ENCODE peak calls at places on chromosomes 12 and 14, in nine cellular contexts. M is K562; U is NCI-H1694 treated with DMSO at 0.1 percent for 48 hours; C is fibroblast of the aortic adventitia; B is activated CD4-positive, alpha-beta T cell treated with anti-CD3 and anti-CD28 coated beads, Interleukin-2, amount 50 U/mL, for 48 hours; R is naive thymus-derived CD4-positive, alpha-beta T cell; P is NCI-H82; N is T-helper 9 cell; D is A549. S is an unnamed sample.

GRCh38 chr12:7588703-7589329 is 76.9 kb downstream of the APOBEC1 start:
- DNase-seq in D (peak; percentile 80), M (peak; percentile 35), R (peak; percentile 51), P (peak; percentile 50), N (peak; percentile 27), C (peak; percentile 70), B (peak; percentile 56), U (peak; percentile 33), S (peak; percentile 89)

GRCh38 chr14:30620178-30620577 is 1.9 kb upstream of the SCFD1 start:
- DNase-seq in B (no peak), D (peak; percentile 7), M (no peak), P (no peak), U (no peak), N (no peak), C (peak; percentile 43), R (no peak), S (peak; percentile 28)

GRCh38 chr12:22740656-22741350 is 115.8 kb downstream of the ETNK1 start:
- DNase-seq in P (no peak), C (no peak), D (no peak), N (no peak), U (no peak), R (no peak), M (no peak), B (no peak), S (no peak)

GRCh38 chr14:32087173-32087861 is 10.2 kb downstream of the ARHGAP5 start:
- DNase-seq in D (peak; percentile 78), N (no peak), M (no peak), P (peak; percentile 5), B (no peak), C (peak; percentile 33), U (no peak), R (no peak), S (peak; percentile 10)

GRCh38 chr12:64400041-64400440 is 4.2 kb upstream of the XPOT start:
- DNase-seq in D (peak; percentile 40), C (peak; percentile 70), B (peak; percentile 39), M (no peak), P (no peak), R (no peak), U (no peak), N (peak; percentile 26), S (peak; percentile 70)

GRCh38 chr12:67795235-67795634 is 146.7 kb downstream of the DYRK2 start:
- DNase-seq in R (no peak), C (no peak), B (no peak), N (no peak), D (no peak), M (no peak), P (no peak), U (no peak), S (peak; percentile 9)

GRCh38 chr12:64696065-64696741 is 63.0 kb downstream of the GNS start:
- DNase-seq in U (peak; percentile 31), M (no peak), D (peak; percentile 53), P (peak; percentile 34), N (no peak), C (peak; percentile 74), B (no peak), R (no peak), S (peak; percentile 51)

GRCh38 chr14:74846168-74846567 is 29.8 kb downstream of the PROX2 start:
- DNase-seq in P (peak; percentile 49), R (no peak), C (peak; percentile 92), M (no peak), N (no peak), D (no peak), U (no peak), B (no peak), S (no peak)

GRCh38 chr12:51865470-51865745 is 16.9 kb upstream of the FIGNL2 start:
- DNase-seq in B (no peak), D (no peak), P (no peak), C (no peak), N (no peak), U (no peak), R (no peak), M (no peak), S (no peak)

GRCh38 chr12:52865090-52865944 is 16.5 kb upstream of the KRT78 start:
- DNase-seq in C (peak; percentile 76), U (peak; percentile 56), D (peak; percentile 92), R (no peak), B (peak; percentile 49), M (peak; percentile 75), P (peak; percentile 86), N (peak; percentile 4), S (peak; percentile 86)

GRCh38 chr14:101632520-101632919 is 71.2 kb downstream of the DIO3 start:
- DNase-seq in D (no peak), P (no peak), B (no peak), U (no peak), C (no peak), R (no peak), N (no peak), M (no peak), S (no peak)

GRCh38 chr12:120774169-120774916 is 48.7 kb downstream of the ACADS start:
- DNase-seq in R (no peak), C (no peak), U (no peak), D (no peak), P (peak; percentile 17), N (no peak), M (no peak), B (no peak), S (no peak)

GRCh38 chr14:52338282-52338681 is 24.2 kb downstream of the PTGER2 start:
- DNase-seq in P (peak; percentile 77), D (peak; percentile 65), U (peak; percentile 6), M (no peak), B (no peak), C (peak; percentile 53), R (no peak), N (no peak), S (no peak)

GRCh38 chr12:76083761-76084276 is 666 bp downstream of the NAP1L1 start:
- DNase-seq in P (peak; percentile 92), M (peak; percentile 83), N (peak; percentile 77), C (peak; percentile 58), U (peak; percentile 13), B (peak; percentile 82), R (peak; percentile 73), D (peak; percentile 73), S (peak; percentile 66)

GRCh38 chr12:91722072-91722471 is 423.6 kb downstream of the BTG1 start:
- DNase-seq in U (no peak), C (no peak), D (no peak), B (peak; percentile 24), R (no peak), N (no peak), P (no peak), M (no peak), S (no peak)

GRCh38 chr12:63400746-63401145 is 249.7 kb upstream of the AVPR1A start:
- DNase-seq in P (no peak), U (no peak), M (no peak), N (no peak), B (no peak), R (no peak), C (peak; percentile 35), D (peak; percentile 56), S (no peak)

GRCh38 chr12:109582636-109583035 is 9.0 kb downstream of the MVK start:
- DNase-seq in N (no peak), C (no peak), B (no peak), R (no peak), U (no peak), P (peak; percentile 46), D (peak; percentile 23), M (no peak), S (no peak)

GRCh38 chr14:69054030-69054429 is 74.9 kb upstream of the ACTN1 start:
- DNase-seq in C (no peak), P (no peak), D (no peak), N (no peak), M (no peak), R (no peak), U (peak; percentile 17), B (no peak), S (no peak)

GRCh38 chr14:105664691-105665090 is 138.3 kb downstream of the TMEM121 start:
- DNase-seq in P (no peak), C (no peak), N (no peak), U (no peak), R (no peak), B (no peak), M (no peak), D (no peak), S (no peak)

GRCh38 chr14:99747582-99748330 is 45.5 kb upstream of the EML1 start:
- DNase-seq in B (no peak), D (no peak), C (no peak), U (no peak), M (no peak), R (no peak), P (no peak), N (no peak), S (no peak)

GRCh38 chr14:97771340-97772045 is 974.3 kb downstream of the VRK1 start:
- DNase-seq in N (no peak), C (peak; percentile 35), B (no peak), P (no peak), M (no peak), R (no peak), D (no peak), U (no peak), S (no peak)

GRCh38 chr12:101696477-101697196 is 803 bp upstream of the CHPT1 start:
- DNase-seq in N (peak; percentile 1), U (peak; percentile 45), R (no peak), M (peak; percentile 75), P (peak; percentile 67), B (peak; percentile 7), D (no peak), C (peak; percentile 40), S (no peak)

GRCh38 chr12:121218588-121219352 is 8.8 kb downstream of the P2RX4 start:
- DNase-seq in P (no peak), C (no peak), D (no peak), N (no peak), M (peak; percentile 6), U (no peak), B (no peak), R (no peak), S (no peak)

GRCh38 chr12:93230311-93230689 is 147.4 kb upstream of the NUDT4 start:
- DNase-seq in P (no peak), D (no peak), U (no peak), N (no peak), C (peak; percentile 52), R (no peak), B (no peak), M (no peak), S (no peak)

GRCh38 chr12:87836190-87836589 is 193.0 kb downstream of the C12orf50 start:
- DNase-seq in B (no peak), P (peak; percentile 73), C (no peak), D (no peak), M (no peak), N (no peak), U (no peak), R (no peak), S (no peak)

GRCh38 chr14:73136085-73136386 is 271 bp upstream of the PSEN1 start:
- DNase-seq in P (no peak), R (no peak), U (no peak), C (peak; percentile 10), D (no peak), M (no peak), B (no peak), N (no peak), S (no peak)

GRCh38 chr12:93226356-93226755 is 151.4 kb upstream of the NUDT4 start:
- DNase-seq in M (no peak), P (no peak), B (no peak), U (no peak), R (no peak), D (no peak), C (peak; percentile 16), N (no peak), S (no peak)